ENCODE peak calls at places on chromosomes 7 and 10, in nine cellular contexts. One of them, this sample, is unnamed.

GRCh38 chr7:127393370-127394058 is 1.0 kb upstream of the ZNF800 start:
- DNase-seq in fibroblast of lung: peak
- DNase-seq in NCI-H69: peak
- DNase-seq in GM23338: peak
- DNase-seq in left ventricle myocardium inferior: no peak
- DNase-seq in activated T-cell treated with anti-CD3 and anti-CD28 coated beads for 24 hours: no peak
- DNase-seq in cortex of kidney: no peak
- DNase-seq in stimulated activated CD4-positive, alpha-beta T cell treated with anti-CD3 and anti-CD28 coated beads, Interleukin-12 subunit alpha, Interleukin-12 subunit beta, amount 100 ng/mL, for 4 hours: no peak
- DNase-seq in neural progenitor cell: peak
- DNase-seq in this sample: no peak

GRCh38 chr10:26407406-26407969 is 30.7 kb upstream of the APBB1IP start:
- DNase-seq in neural progenitor cell: no peak
- DNase-seq in cortex of kidney: no peak
- DNase-seq in NCI-H69: peak
- DNase-seq in fibroblast of lung: peak
- DNase-seq in stimulated activated CD4-positive, alpha-beta T cell treated with anti-CD3 and anti-CD28 coated beads, Interleukin-12 subunit alpha, Interleukin-12 subunit beta, amount 100 ng/mL, for 4 hours: no peak
- DNase-seq in left ventricle myocardium inferior: no peak
- DNase-seq in GM23338: no peak
- DNase-seq in activated T-cell treated with anti-CD3 and anti-CD28 coated beads for 24 hours: no peak
- DNase-seq in this sample: peak

GRCh38 chr10:84293574-84294016 is 34.8 kb upstream of the CCSER2 start:
- DNase-seq in GM23338: no peak
- DNase-seq in neural progenitor cell: no peak
- DNase-seq in cortex of kidney: no peak
- DNase-seq in fibroblast of lung: no peak
- DNase-seq in left ventricle myocardium inferior: no peak
- DNase-seq in stimulated activated CD4-positive, alpha-beta T cell treated with anti-CD3 and anti-CD28 coated beads, Interleukin-12 subunit alpha, Interleukin-12 subunit beta, amount 100 ng/mL, for 4 hours: no peak
- DNase-seq in NCI-H69: no peak
- DNase-seq in activated T-cell treated with anti-CD3 and anti-CD28 coated beads for 24 hours: no peak
- DNase-seq in this sample: no peak

GRCh38 chr10:35639651-35640311 is 2.3 kb downstream of the FZD8 start:
- DNase-seq in neural progenitor cell: peak
- DNase-seq in cortex of kidney: no peak
- DNase-seq in stimulated activated CD4-positive, alpha-beta T cell treated with anti-CD3 and anti-CD28 coated beads, Interleukin-12 subunit alpha, Interleukin-12 subunit beta, amount 100 ng/mL, for 4 hours: no peak
- DNase-seq in left ventricle myocardium inferior: peak
- DNase-seq in GM23338: peak
- DNase-seq in activated T-cell treated with anti-CD3 and anti-CD28 coated beads for 24 hours: no peak
- DNase-seq in NCI-H69: peak
- DNase-seq in fibroblast of lung: peak
- DNase-seq in this sample: peak

GRCh38 chr7:137771679-137772078 is 75.1 kb downstream of the DGKI start:
- DNase-seq in stimulated activated CD4-positive, alpha-beta T cell treated with anti-CD3 and anti-CD28 coated beads, Interleukin-12 subunit alpha, Interleukin-12 subunit beta, amount 100 ng/mL, for 4 hours: no peak
- DNase-seq in neural progenitor cell: no peak
- DNase-seq in NCI-H69: no peak
- DNase-seq in activated T-cell treated with anti-CD3 and anti-CD28 coated beads for 24 hours: no peak
- DNase-seq in fibroblast of lung: peak
- DNase-seq in left ventricle myocardium inferior: no peak
- DNase-seq in GM23338: no peak
- DNase-seq in cortex of kidney: no peak
- DNase-seq in this sample: no peak

GRCh38 chr7:46283852-46284251 is 362.8 kb upstream of the IGFBP3 start:
- DNase-seq in GM23338: peak
- DNase-seq in left ventricle myocardium inferior: peak
- DNase-seq in cortex of kidney: no peak
- DNase-seq in neural progenitor cell: no peak
- DNase-seq in stimulated activated CD4-positive, alpha-beta T cell treated with anti-CD3 and anti-CD28 coated beads, Interleukin-12 subunit alpha, Interleukin-12 subunit beta, amount 100 ng/mL, for 4 hours: no peak
- DNase-seq in activated T-cell treated with anti-CD3 and anti-CD28 coated beads for 24 hours: no peak
- DNase-seq in NCI-H69: no peak
- DNase-seq in fibroblast of lung: no peak
- DNase-seq in this sample: no peak

GRCh38 chr7:45342236-45342635 is 184.6 kb downstream of the RAMP3 start:
- DNase-seq in GM23338: no peak
- DNase-seq in activated T-cell treated with anti-CD3 and anti-CD28 coated beads for 24 hours: no peak
- DNase-seq in left ventricle myocardium inferior: no peak
- DNase-seq in neural progenitor cell: no peak
- DNase-seq in fibroblast of lung: no peak
- DNase-seq in NCI-H69: no peak
- DNase-seq in cortex of kidney: no peak
- DNase-seq in stimulated activated CD4-positive, alpha-beta T cell treated with anti-CD3 and anti-CD28 coated beads, Interleukin-12 subunit alpha, Interleukin-12 subunit beta, amount 100 ng/mL, for 4 hours: no peak
- DNase-seq in this sample: no peak

GRCh38 chr10:35214607-35215020 is 88.0 kb downstream of the CREM start:
- DNase-seq in left ventricle myocardium inferior: no peak
- DNase-seq in NCI-H69: no peak
- DNase-seq in activated T-cell treated with anti-CD3 and anti-CD28 coated beads for 24 hours: no peak
- DNase-seq in GM23338: no peak
- DNase-seq in stimulated activated CD4-positive, alpha-beta T cell treated with anti-CD3 and anti-CD28 coated beads, Interleukin-12 subunit alpha, Interleukin-12 subunit beta, amount 100 ng/mL, for 4 hours: no peak
- DNase-seq in cortex of kidney: no peak
- DNase-seq in neural progenitor cell: no peak
- DNase-seq in fibroblast of lung: no peak
- DNase-seq in this sample: no peak

GRCh38 chr10:7090529-7090928 is 320.3 kb downstream of the SFMBT2 start:
- DNase-seq in NCI-H69: no peak
- DNase-seq in GM23338: no peak
- DNase-seq in activated T-cell treated with anti-CD3 and anti-CD28 coated beads for 24 hours: no peak
- DNase-seq in neural progenitor cell: no peak
- DNase-seq in fibroblast of lung: peak
- DNase-seq in stimulated activated CD4-positive, alpha-beta T cell treated with anti-CD3 and anti-CD28 coated beads, Interleukin-12 subunit alpha, Interleukin-12 subunit beta, amount 100 ng/mL, for 4 hours: no peak
- DNase-seq in left ventricle myocardium inferior: no peak
- DNase-seq in cortex of kidney: no peak
- DNase-seq in this sample: peak

GRCh38 chr10:47020491-47020890 is 109.3 kb downstream of the PTPN20 start:
- DNase-seq in cortex of kidney: no peak
- DNase-seq in NCI-H69: no peak
- DNase-seq in stimulated activated CD4-positive, alpha-beta T cell treated with anti-CD3 and anti-CD28 coated beads, Interleukin-12 subunit alpha, Interleukin-12 subunit beta, amount 100 ng/mL, for 4 hours: no peak
- DNase-seq in activated T-cell treated with anti-CD3 and anti-CD28 coated beads for 24 hours: no peak
- DNase-seq in GM23338: no peak
- DNase-seq in fibroblast of lung: peak
- DNase-seq in left ventricle myocardium inferior: no peak
- DNase-seq in neural progenitor cell: no peak
- DNase-seq in this sample: no peak

GRCh38 chr7:2639994-2640830 is 8.4 kb downstream of the TTYH3 start:
- DNase-seq in activated T-cell treated with anti-CD3 and anti-CD28 coated beads for 24 hours: no peak
- DNase-seq in GM23338: no peak
- DNase-seq in stimulated activated CD4-positive, alpha-beta T cell treated with anti-CD3 and anti-CD28 coated beads, Interleukin-12 subunit alpha, Interleukin-12 subunit beta, amount 100 ng/mL, for 4 hours: no peak
- DNase-seq in neural progenitor cell: no peak
- DNase-seq in fibroblast of lung: no peak
- DNase-seq in NCI-H69: no peak
- DNase-seq in cortex of kidney: no peak
- DNase-seq in left ventricle myocardium inferior: no peak
- DNase-seq in this sample: no peak

GRCh38 chr7:44471850-44472249 is 18.6 kb downstream of the NUDCD3 start:
- DNase-seq in left ventricle myocardium inferior: no peak
- DNase-seq in cortex of kidney: no peak
- DNase-seq in NCI-H69: no peak
- DNase-seq in neural progenitor cell: no peak
- DNase-seq in GM23338: no peak
- DNase-seq in fibroblast of lung: peak
- DNase-seq in stimulated activated CD4-positive, alpha-beta T cell treated with anti-CD3 and anti-CD28 coated beads, Interleukin-12 subunit alpha, Interleukin-12 subunit beta, amount 100 ng/mL, for 4 hours: no peak
- DNase-seq in activated T-cell treated with anti-CD3 and anti-CD28 coated beads for 24 hours: no peak
- DNase-seq in this sample: no peak

GRCh38 chr7:47901542-47901941 is 46.7 kb downstream of the PKD1L1 start:
- DNase-seq in NCI-H69: no peak
- DNase-seq in stimulated activated CD4-positive, alpha-beta T cell treated with anti-CD3 and anti-CD28 coated beads, Interleukin-12 subunit alpha, Interleukin-12 subunit beta, amount 100 ng/mL, for 4 hours: no peak
- DNase-seq in GM23338: no peak
- DNase-seq in neural progenitor cell: peak
- DNase-seq in activated T-cell treated with anti-CD3 and anti-CD28 coated beads for 24 hours: no peak
- DNase-seq in cortex of kidney: no peak
- DNase-seq in left ventricle myocardium inferior: no peak
- DNase-seq in fibroblast of lung: peak
- DNase-seq in this sample: no peak

GRCh38 chr10:44982496-44982895 is 3.9 kb upstream of the DEPP1 start:
- DNase-seq in fibroblast of lung: no peak
- DNase-seq in cortex of kidney: no peak
- DNase-seq in activated T-cell treated with anti-CD3 and anti-CD28 coated beads for 24 hours: no peak
- DNase-seq in GM23338: no peak
- DNase-seq in neural progenitor cell: no peak
- DNase-seq in stimulated activated CD4-positive, alpha-beta T cell treated with anti-CD3 and anti-CD28 coated beads, Interleukin-12 subunit alpha, Interleukin-12 subunit beta, amount 100 ng/mL, for 4 hours: no peak
- DNase-seq in NCI-H69: no peak
- DNase-seq in left ventricle myocardium inferior: no peak
- DNase-seq in this sample: no peak

GRCh38 chr10:65660006-65660405 is 1265.8 kb upstream of the LRRTM3 start:
- DNase-seq in cortex of kidney: no peak
- DNase-seq in neural progenitor cell: no peak
- DNase-seq in stimulated activated CD4-positive, alpha-beta T cell treated with anti-CD3 and anti-CD28 coated beads, Interleukin-12 subunit alpha, Interleukin-12 subunit beta, amount 100 ng/mL, for 4 hours: no peak
- DNase-seq in GM23338: no peak
- DNase-seq in NCI-H69: peak
- DNase-seq in left ventricle myocardium inferior: no peak
- DNase-seq in fibroblast of lung: no peak
- DNase-seq in activated T-cell treated with anti-CD3 and anti-CD28 coated beads for 24 hours: no peak
- DNase-seq in this sample: no peak

GRCh38 chr10:95467162-95467599 is 94.0 kb downstream of the SORBS1 start:
- DNase-seq in activated T-cell treated with anti-CD3 and anti-CD28 coated beads for 24 hours: no peak
- DNase-seq in stimulated activated CD4-positive, alpha-beta T cell treated with anti-CD3 and anti-CD28 coated beads, Interleukin-12 subunit alpha, Interleukin-12 subunit beta, amount 100 ng/mL, for 4 hours: no peak
- DNase-seq in neural progenitor cell: peak
- DNase-seq in left ventricle myocardium inferior: peak
- DNase-seq in cortex of kidney: no peak
- DNase-seq in fibroblast of lung: no peak
- DNase-seq in GM23338: peak
- DNase-seq in NCI-H69: peak
- DNase-seq in this sample: peak

GRCh38 chr7:84372155-84372621 is 177.6 kb upstream of the SEMA3A start:
- DNase-seq in fibroblast of lung: peak
- DNase-seq in neural progenitor cell: peak
- DNase-seq in stimulated activated CD4-positive, alpha-beta T cell treated with anti-CD3 and anti-CD28 coated beads, Interleukin-12 subunit alpha, Interleukin-12 subunit beta, amount 100 ng/mL, for 4 hours: no peak
- DNase-seq in left ventricle myocardium inferior: no peak
- DNase-seq in GM23338: no peak
- DNase-seq in activated T-cell treated with anti-CD3 and anti-CD28 coated beads for 24 hours: no peak
- DNase-seq in NCI-H69: peak
- DNase-seq in cortex of kidney: no peak
- DNase-seq in this sample: peak

GRCh38 chr10:1526427-1527055 is 210.8 kb downstream of the ADARB2 start:
- DNase-seq in neural progenitor cell: no peak
- DNase-seq in GM23338: no peak
- DNase-seq in stimulated activated CD4-positive, alpha-beta T cell treated with anti-CD3 and anti-CD28 coated beads, Interleukin-12 subunit alpha, Interleukin-12 subunit beta, amount 100 ng/mL, for 4 hours: no peak
- DNase-seq in activated T-cell treated with anti-CD3 and anti-CD28 coated beads for 24 hours: no peak
- DNase-seq in cortex of kidney: no peak
- DNase-seq in NCI-H69: no peak
- DNase-seq in fibroblast of lung: no peak
- DNase-seq in left ventricle myocardium inferior: no peak
- DNase-seq in this sample: no peak

GRCh38 chr10:91665842-91666241 is 33.0 kb upstream of the PPP1R3C start:
- DNase-seq in GM23338: no peak
- DNase-seq in neural progenitor cell: no peak
- DNase-seq in fibroblast of lung: peak
- DNase-seq in left ventricle myocardium inferior: no peak
- DNase-seq in stimulated activated CD4-positive, alpha-beta T cell treated with anti-CD3 and anti-CD28 coated beads, Interleukin-12 subunit alpha, Interleukin-12 subunit beta, amount 100 ng/mL, for 4 hours: no peak
- DNase-seq in cortex of kidney: no peak
- DNase-seq in activated T-cell treated with anti-CD3 and anti-CD28 coated beads for 24 hours: no peak
- DNase-seq in NCI-H69: peak
- DNase-seq in this sample: no peak

GRCh38 chr7:70042533-70042932 is 444.3 kb downstream of the AUTS2 start:
- DNase-seq in stimulated activated CD4-positive, alpha-beta T cell treated with anti-CD3 and anti-CD28 coated beads, Interleukin-12 subunit alpha, Interleukin-12 subunit beta, amount 100 ng/mL, for 4 hours: no peak
- DNase-seq in fibroblast of lung: peak
- DNase-seq in left ventricle myocardium inferior: no peak
- DNase-seq in neural progenitor cell: no peak
- DNase-seq in cortex of kidney: no peak
- DNase-seq in activated T-cell treated with anti-CD3 and anti-CD28 coated beads for 24 hours: no peak
- DNase-seq in GM23338: no peak
- DNase-seq in NCI-H69: peak
- DNase-seq in this sample: peak

GRCh38 chr7:134587736-134588135 is 38.8 kb downstream of the AKR1B15 start:
- DNase-seq in neural progenitor cell: no peak
- DNase-seq in activated T-cell treated with anti-CD3 and anti-CD28 coated beads for 24 hours: no peak
- DNase-seq in cortex of kidney: no peak
- DNase-seq in fibroblast of lung: no peak
- DNase-seq in GM23338: no peak
- DNase-seq in left ventricle myocardium inferior: no peak
- DNase-seq in NCI-H69: peak
- DNase-seq in stimulated activated CD4-positive, alpha-beta T cell treated with anti-CD3 and anti-CD28 coated beads, Interleukin-12 subunit alpha, Interleukin-12 subunit beta, amount 100 ng/mL, for 4 hours: no peak
- DNase-seq in this sample: no peak

GRCh38 chr7:134448359-134449229 is 10.3 kb downstream of the AKR1B1 start:
- DNase-seq in stimulated activated CD4-positive, alpha-beta T cell treated with anti-CD3 and anti-CD28 coated beads, Interleukin-12 subunit alpha, Interleukin-12 subunit beta, amount 100 ng/mL, for 4 hours: no peak
- DNase-seq in neural progenitor cell: no peak
- DNase-seq in NCI-H69: no peak
- DNase-seq in cortex of kidney: no peak
- DNase-seq in activated T-cell treated with anti-CD3 and anti-CD28 coated beads for 24 hours: no peak
- DNase-seq in left ventricle myocardium inferior: no peak
- DNase-seq in GM23338: no peak
- DNase-seq in fibroblast of lung: peak
- DNase-seq in this sample: peak

GRCh38 chr7:47938574-47939165 is 9.6 kb downstream of the PKD1L1 start:
- DNase-seq in activated T-cell treated with anti-CD3 and anti-CD28 coated beads for 24 hours: no peak
- DNase-seq in neural progenitor cell: no peak
- DNase-seq in cortex of kidney: no peak
- DNase-seq in NCI-H69: peak
- DNase-seq in left ventricle myocardium inferior: no peak
- DNase-seq in fibroblast of lung: no peak
- DNase-seq in stimulated activated CD4-positive, alpha-beta T cell treated with anti-CD3 and anti-CD28 coated beads, Interleukin-12 subunit alpha, Interleukin-12 subunit beta, amount 100 ng/mL, for 4 hours: no peak
- DNase-seq in GM23338: no peak
- DNase-seq in this sample: no peak

GRCh38 chr10:70169011-70169410 is 1.3 kb downstream of the SAR1A start:
- DNase-seq in stimulated activated CD4-positive, alpha-beta T cell treated with anti-CD3 and anti-CD28 coated beads, Interleukin-12 subunit alpha, Interleukin-12 subunit beta, amount 100 ng/mL, for 4 hours: no peak
- DNase-seq in cortex of kidney: no peak
- DNase-seq in neural progenitor cell: no peak
- DNase-seq in left ventricle myocardium inferior: no peak
- DNase-seq in NCI-H69: no peak
- DNase-seq in GM23338: no peak
- DNase-seq in activated T-cell treated with anti-CD3 and anti-CD28 coated beads for 24 hours: no peak
- DNase-seq in fibroblast of lung: no peak
- DNase-seq in this sample: no peak

GRCh38 chr7:37942934-37943610 is 22.6 kb downstream of the EPDR1 start:
- DNase-seq in GM23338: peak
- DNase-seq in stimulated activated CD4-positive, alpha-beta T cell treated with anti-CD3 and anti-CD28 coated beads, Interleukin-12 subunit alpha, Interleukin-12 subunit beta, amount 100 ng/mL, for 4 hours: no peak
- DNase-seq in fibroblast of lung: peak
- DNase-seq in left ventricle myocardium inferior: peak
- DNase-seq in NCI-H69: no peak
- DNase-seq in neural progenitor cell: peak
- DNase-seq in activated T-cell treated with anti-CD3 and anti-CD28 coated beads for 24 hours: no peak
- DNase-seq in cortex of kidney: no peak
- DNase-seq in this sample: no peak

GRCh38 chr10:32239770-32240169 is 107.2 kb downstream of the EPC1 start:
- DNase-seq in activated T-cell treated with anti-CD3 and anti-CD28 coated beads for 24 hours: no peak
- DNase-seq in NCI-H69: no peak
- DNase-seq in cortex of kidney: no peak
- DNase-seq in left ventricle myocardium inferior: no peak
- DNase-seq in fibroblast of lung: peak
- DNase-seq in GM23338: no peak
- DNase-seq in neural progenitor cell: no peak
- DNase-seq in stimulated activated CD4-positive, alpha-beta T cell treated with anti-CD3 and anti-CD28 coated beads, Interleukin-12 subunit alpha, Interleukin-12 subunit beta, amount 100 ng/mL, for 4 hours: no peak
- DNase-seq in this sample: peak

GRCh38 chr7:134554417-134554966 is 5.6 kb downstream of the AKR1B15 start:
- DNase-seq in NCI-H69: no peak
- DNase-seq in cortex of kidney: no peak
- DNase-seq in GM23338: no peak
- DNase-seq in activated T-cell treated with anti-CD3 and anti-CD28 coated beads for 24 hours: no peak
- DNase-seq in fibroblast of lung: no peak
- DNase-seq in stimulated activated CD4-positive, alpha-beta T cell treated with anti-CD3 and anti-CD28 coated beads, Interleukin-12 subunit alpha, Interleukin-12 subunit beta, amount 100 ng/mL, for 4 hours: no peak
- DNase-seq in left ventricle myocardium inferior: no peak
- DNase-seq in neural progenitor cell: no peak
- DNase-seq in this sample: no peak

GRCh38 chr7:91668217-91668616 is 212.3 kb downstream of the MTERF1 start:
- DNase-seq in neural progenitor cell: no peak
- DNase-seq in NCI-H69: no peak
- DNase-seq in left ventricle myocardium inferior: no peak
- DNase-seq in activated T-cell treated with anti-CD3 and anti-CD28 coated beads for 24 hours: no peak
- DNase-seq in fibroblast of lung: no peak
- DNase-seq in cortex of kidney: no peak
- DNase-seq in stimulated activated CD4-positive, alpha-beta T cell treated with anti-CD3 and anti-CD28 coated beads, Interleukin-12 subunit alpha, Interleukin-12 subunit beta, amount 100 ng/mL, for 4 hours: no peak
- DNase-seq in GM23338: no peak
- DNase-seq in this sample: no peak

GRCh38 chr10:71767420-71768035 is 5.8 kb downstream of the VSIR start:
- DNase-seq in neural progenitor cell: no peak
- DNase-seq in NCI-H69: peak
- DNase-seq in stimulated activated CD4-positive, alpha-beta T cell treated with anti-CD3 and anti-CD28 coated beads, Interleukin-12 subunit alpha, Interleukin-12 subunit beta, amount 100 ng/mL, for 4 hours: no peak
- DNase-seq in activated T-cell treated with anti-CD3 and anti-CD28 coated beads for 24 hours: no peak
- DNase-seq in fibroblast of lung: peak
- DNase-seq in cortex of kidney: no peak
- DNase-seq in left ventricle myocardium inferior: peak
- DNase-seq in GM23338: no peak
- DNase-seq in this sample: no peak

GRCh38 chr7:100119701-100120517 is 475 bp downstream of the CNPY4 start:
- DNase-seq in GM23338: peak
- DNase-seq in activated T-cell treated with anti-CD3 and anti-CD28 coated beads for 24 hours: peak
- DNase-seq in stimulated activated CD4-positive, alpha-beta T cell treated with anti-CD3 and anti-CD28 coated beads, Interleukin-12 subunit alpha, Interleukin-12 subunit beta, amount 100 ng/mL, for 4 hours: peak
- DNase-seq in left ventricle myocardium inferior: peak
- DNase-seq in fibroblast of lung: peak
- DNase-seq in cortex of kidney: no peak
- DNase-seq in neural progenitor cell: peak
- DNase-seq in NCI-H69: peak
- DNase-seq in this sample: no peak

GRCh38 chr7:38476764-38477163 is 154.4 kb downstream of the AMPH start:
- DNase-seq in neural progenitor cell: no peak
- DNase-seq in left ventricle myocardium inferior: no peak
- DNase-seq in NCI-H69: no peak
- DNase-seq in stimulated activated CD4-positive, alpha-beta T cell treated with anti-CD3 and anti-CD28 coated beads, Interleukin-12 subunit alpha, Interleukin-12 subunit beta, amount 100 ng/mL, for 4 hours: no peak
- DNase-seq in GM23338: no peak
- DNase-seq in cortex of kidney: no peak
- DNase-seq in fibroblast of lung: no peak
- DNase-seq in activated T-cell treated with anti-CD3 and anti-CD28 coated beads for 24 hours: no peak
- DNase-seq in this sample: no peak